ENCODE peak calls at places on chromosomes 5 and 9, in nine cellular contexts. B is A549, K is ovary, J is heart left ventricle, E is tibial nerve, H is right lobe of liver, V is HCT116, R is endothelial cell of umbilical vein, D is transverse colon. L is an unnamed sample. For H3K4me1, the result is how much of the 10 kb centered on the place peaks cover.

GRCh38 chr5:25393321-25393720 is 748.5 kb upstream of the CDH10 start:
- DNase-seq in B (no peak), K (no peak), J (no peak), E (no peak), H (no peak), V (no peak), R (no peak), D (no peak), L (no peak)

GRCh38 chr9:114229236-114229635 is 73.9 kb downstream of the COL27A1 start:
- DNase-seq in B (no peak), K (no peak), J (no peak), E (no peak), H (no peak), V (no peak), R (no peak), D (no peak), L (no peak)

GRCh38 chr5:57499262-57500050 is 16.8 kb upstream of the ACTBL2 start:
- DNase-seq in B (peak), K (no peak), J (no peak), E (no peak), H (no peak), V (peak), R (peak), D (no peak), L (no peak)

GRCh38 chr5:151503999-151504398 is 56.6 kb downstream of the SLC36A1 start:
- DNase-seq in B (no peak), K (no peak), J (no peak), E (no peak), H (no peak), V (no peak), R (no peak), D (no peak), L (no peak)

GRCh38 chr9:131122158-131122557 is 3.2 kb upstream of the NUP214 start:
- DNase-seq in B (no peak), K (no peak), J (no peak), E (no peak), H (no peak), V (no peak), R (no peak), D (no peak), L (no peak)

GRCh38 chr9:32706004-32706749 is 70.7 kb upstream of the TAF1L start:
- DNase-seq in B (no peak), K (no peak), J (no peak), E (no peak), H (no peak), V (no peak), R (no peak), D (no peak), L (no peak)

GRCh38 chr9:91421987-91422765 is 1.5 kb downstream of the NFIL3 start:
- DNase-seq in B (no peak), K (peak), J (no peak), E (no peak), H (peak), V (no peak), R (peak), D (peak), L (no peak)

GRCh38 chr5:95892784-95893354 is 68.8 kb downstream of the ELL2 start:
- DNase-seq in B (peak), K (no peak), J (no peak), E (no peak), H (peak), V (peak), R (peak), D (peak), L (no peak)

GRCh38 chr9:128244443-128245226 is 31.2 kb downstream of the GOLGA2 start:
- DNase-seq in B (no peak), K (peak), J (peak), E (peak), H (peak), V (no peak), R (no peak), D (peak), L (peak)

GRCh38 chr5:176747670-176748072 is 62.7 kb upstream of the UNC5A start:
- DNase-seq in B (no peak), K (no peak), J (no peak), E (no peak), H (peak), V (no peak), R (no peak), D (no peak), L (peak)

GRCh38 chr5:135511858-135512257 is 23.9 kb downstream of the NEUROG1 start:
- DNase-seq in B (no peak), K (no peak), J (no peak), E (no peak), H (no peak), V (no peak), R (no peak), D (no peak), L (no peak)

GRCh38 chr9:137194909-137195308 is 5.6 kb downstream of the TPRN start:
- DNase-seq in B (no peak), K (no peak), J (no peak), E (no peak), H (no peak), V (no peak), R (no peak), D (peak), L (no peak)

GRCh38 chr9:131712151-131712716 is 27.6 kb downstream of the RAPGEF1 start:
- DNase-seq in B (no peak), K (no peak), J (no peak), E (no peak), H (no peak), V (no peak), R (peak), D (no peak), L (no peak)

GRCh38 chr5:143229896-143230675 is 173.4 kb downstream of the NR3C1 start:
- DNase-seq in B (no peak), K (no peak), J (no peak), E (no peak), H (peak), V (no peak), R (no peak), D (no peak), L (no peak)

GRCh38 chr5:125370486-125370885 is 624.0 kb upstream of the ZNF608 start:
- DNase-seq in B (no peak), K (no peak), J (no peak), E (no peak), H (no peak), V (no peak), R (no peak), D (no peak), L (no peak)

GRCh38 chr9:36900856-36901220 is 133.2 kb downstream of the PAX5 start:
- DNase-seq in B (no peak), K (no peak), J (no peak), E (no peak), H (no peak), V (no peak), R (no peak), D (no peak), L (no peak)
- TF ChIP-seq POLR2A in B (no peak), K (no peak), J (no peak), E (no peak), H (no peak), V (no peak), R (no peak), D (no peak), L (no peak)

DNA sequence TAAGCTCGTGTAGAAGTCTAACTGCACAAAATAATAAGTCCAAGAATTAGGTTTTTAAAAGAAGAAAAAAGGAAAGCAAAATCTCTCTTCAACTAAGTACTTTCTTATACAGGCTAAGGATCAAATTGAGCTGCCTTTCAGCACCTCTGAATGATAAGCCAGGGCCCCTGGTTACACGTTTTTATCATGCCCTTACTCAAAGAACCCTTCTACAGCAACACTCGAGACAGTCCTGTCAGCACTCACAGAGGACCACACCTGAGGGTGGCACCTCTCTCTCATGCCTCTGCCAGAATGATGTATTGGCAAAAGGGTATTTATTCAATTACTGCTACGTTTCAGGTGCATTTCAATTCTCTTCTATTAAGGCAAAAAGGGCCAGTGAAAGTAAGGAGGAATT is 150.5 kb downstream of the BNC2 start:
- DNase-seq in B (no peak), K (no peak), J (no peak), E (no peak), H (no peak), V (no peak), R (no peak), D (no peak), L (no peak)
- H3K4me1 ChIP-seq in B (half or more), K (under half), J (under half), E (under half), H (under half), V (under half), R (under half), D (under half), L (under half)

GRCh38 chr9:88766778-88767503 is 224.3 kb upstream of the S1PR3 start:
- DNase-seq in B (peak), K (no peak), J (no peak), E (no peak), H (no peak), V (no peak), R (no peak), D (no peak), L (no peak)
- TF ChIP-seq POLR2A in B (no peak), K (no peak), J (no peak), E (no peak), H (no peak), V (no peak), R (no peak), D (no peak), L (no peak)

GRCh38 chr9:16869961-16870605 is 387 bp downstream of the BNC2 start:
- DNase-seq in B (peak), K (peak), J (peak), E (no peak), H (no peak), V (no peak), R (peak), D (peak), L (no peak)

GRCh38 chr9:16866542-16866941 is 3.9 kb downstream of the BNC2 start:
- DNase-seq in B (no peak), K (no peak), J (no peak), E (no peak), H (no peak), V (no peak), R (no peak), D (no peak), L (no peak)

GRCh38 chr9:16869140-16869903 is 1.1 kb downstream of the BNC2 start:
- DNase-seq in B (no peak), K (peak), J (no peak), E (no peak), H (no peak), V (no peak), R (no peak), D (peak), L (no peak)

GRCh38 chr9:16868706-16869105 is 1.8 kb downstream of the BNC2 start:
- DNase-seq in B (no peak), K (no peak), J (no peak), E (no peak), H (no peak), V (no peak), R (no peak), D (no peak), L (no peak)

GRCh38 chr9:16867571-16868311 is 2.7 kb downstream of the BNC2 start:
- DNase-seq in B (no peak), K (peak), J (no peak), E (no peak), H (no peak), V (no peak), R (peak), D (no peak), L (no peak)
- H3K4me1 ChIP-seq in B (under half), K (under half), J (under half), E (under half), H (under half), V (under half), R (under half), D (under half), L (under half)

L was measured in spleen.